ENCODE peak calls at places on chromosomes 11 and 22, in four cellular contexts. X is mesendoderm, S is fibroblast of lung, Z is endodermal cell. Y is an unnamed sample.

GRCh38 chr11:76901144-76901543 is 40.4 kb downstream of the ACER3 start:
- DNase-seq in X (no peak), S (no peak), Z (no peak), Y (no peak)

GRCh38 chr11:14218728-14219127 is 140.3 kb downstream of the RRAS2 start:
- DNase-seq in X (no peak), S (no peak), Z (no peak), Y (no peak)

GRCh38 chr11:107496011-107496410 is 38.4 kb upstream of the CWF19L2 start:
- DNase-seq in X (no peak), S (peak), Z (no peak), Y (peak)

GRCh38 chr11:87255589-87255988 is 217.9 kb downstream of the TMEM135 start:
- DNase-seq in X (no peak), S (no peak), Z (no peak), Y (no peak)

GRCh38 chr11:76588455-76589325 is 81.9 kb downstream of the LRRC32 start:
- DNase-seq in X (no peak), S (no peak), Z (peak), Y (peak)

GRCh38 chr11:76807206-76807875 is 24.2 kb downstream of the TSKU start:
- DNase-seq in X (peak), S (peak), Z (peak), Y (peak)

GRCh38 chr11:95444309-95445202 is 213.6 kb upstream of the SESN3 start:
- DNase-seq in X (no peak), S (no peak), Z (no peak), Y (no peak)

GRCh38 chr11:103078710-103079109 is 13.2 kb downstream of the DCUN1D5 start:
- DNase-seq in X (no peak), S (no peak), Z (no peak), Y (no peak)

GRCh38 chr11:114625294-114625693 is 29.7 kb upstream of the NXPE4 start:
- DNase-seq in X (no peak), S (no peak), Z (no peak), Y (no peak)

GRCh38 chr11:10601722-10602281 is 33.3 kb upstream of the LYVE1 start:
- DNase-seq in X (no peak), S (no peak), Z (no peak), Y (no peak)

GRCh38 chr11:120634706-120635105 is 123.2 kb downstream of the GRIK4 start:
- DNase-seq in X (no peak), S (no peak), Z (no peak), Y (no peak)

GRCh38 chr11:62001450-62002178 is 34.2 kb upstream of the FTH1 start:
- DNase-seq in X (no peak), S (peak), Z (no peak), Y (no peak)

GRCh38 chr22:22995166-22995565 is 75.2 kb upstream of the GNAZ start:
- DNase-seq in X (no peak), S (no peak), Z (no peak), Y (no peak)

GRCh38 chr11:118912742-118913410 is 12.8 kb downstream of the BCL9L start:
- DNase-seq in X (peak), S (no peak), Z (no peak), Y (peak)

GRCh38 chr11:90639687-90640086 is 416.8 kb upstream of the CHORDC1 start:
- DNase-seq in X (peak), S (peak), Z (peak), Y (no peak)

GRCh38 chr11:66904055-66904454 is 47.2 kb downstream of the LRFN4 start:
- DNase-seq in X (peak), S (peak), Z (no peak), Y (no peak)

GRCh38 chr11:16893456-16894076 is 120.6 kb downstream of the PLEKHA7 start:
- DNase-seq in X (peak), S (no peak), Z (peak), Y (no peak)

GRCh38 chr22:33404723-33405122 is 346.5 kb upstream of the SYN3 start:
- DNase-seq in X (no peak), S (no peak), Z (no peak), Y (no peak)

GRCh38 chr11:257766-258493 is 20.3 kb upstream of the NLRP6 start:
- DNase-seq in X (no peak), S (no peak), Z (no peak), Y (no peak)

GRCh38 chr11:12225046-12225739 is 114.8 kb downstream of the MICAL2 start:
- DNase-seq in X (no peak), S (no peak), Z (no peak), Y (no peak)

GRCh38 chr11:68021167-68021787 is 9.2 kb upstream of the NDUFS8 start:
- DNase-seq in X (no peak), S (no peak), Z (peak), Y (no peak)

GRCh38 chr11:79266391-79266790 is 174.4 kb downstream of the TENM4 start:
- DNase-seq in X (peak), S (no peak), Z (no peak), Y (no peak)

GRCh38 chr11:92199991-92200390 is 24.6 kb upstream of the FAT3 start:
- DNase-seq in X (peak), S (no peak), Z (no peak), Y (no peak)

GRCh38 chr11:109435121-109435742 is 13.2 kb downstream of the C11orf87 start:
- DNase-seq in X (no peak), S (no peak), Z (no peak), Y (no peak)

GRCh38 chr11:117220999-117221774 is 10.7 kb downstream of the PCSK7 start:
- DNase-seq in X (no peak), S (peak), Z (no peak), Y (no peak)

GRCh38 chr11:120633630-120634374 is 122.3 kb downstream of the GRIK4 start:
- DNase-seq in X (peak), S (no peak), Z (no peak), Y (no peak)

GRCh38 chr22:50306753-50307749 is at the start of gene PLXNB2:
- DNase-seq in X (peak), S (peak), Z (peak), Y (peak)

GRCh38 chr11:35352107-35352888 is 67.1 kb downstream of the SLC1A2 start:
- DNase-seq in X (no peak), S (peak), Z (no peak), Y (no peak)

GRCh38 chr11:23473782-23474181 is 613.5 kb upstream of the CCDC179 start:
- DNase-seq in X (no peak), S (no peak), Z (no peak), Y (no peak)

GRCh38 chr11:67392182-67392715 is 463 bp downstream of the RAD9A start:
- DNase-seq in X (no peak), S (no peak), Z (no peak), Y (peak)

GRCh38 chr11:18394928-18395734 is 768 bp downstream of the LDHA start:
- DNase-seq in X (peak), S (peak), Z (peak), Y (peak)

DNA sequence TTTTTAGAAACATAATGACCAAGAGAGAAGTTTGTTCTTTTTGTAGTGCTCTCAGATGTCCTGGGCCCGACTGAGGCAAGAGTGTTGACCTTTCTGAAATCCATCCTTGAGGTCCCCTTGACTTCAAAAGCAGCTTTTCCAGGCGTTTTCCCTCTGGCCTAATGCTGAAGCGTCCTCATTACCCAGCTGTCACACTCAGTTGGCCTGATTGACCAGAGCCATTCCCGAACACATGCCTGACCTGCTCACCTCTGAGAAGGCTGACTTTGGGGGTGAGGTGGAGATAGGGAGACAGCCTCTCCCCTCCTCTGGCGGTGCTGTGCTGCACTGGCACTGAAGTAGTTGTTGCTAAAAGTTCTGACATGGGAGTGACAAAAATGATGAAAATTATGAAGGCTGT is 66.9 kb downstream of the ALX4 start:
- DNase-seq in X (peak), S (no peak), Z (peak), Y (peak)
- H3K9ac ChIP-seq in X (no peak), S (no peak), Z (no peak), Y (no peak)

DNA sequence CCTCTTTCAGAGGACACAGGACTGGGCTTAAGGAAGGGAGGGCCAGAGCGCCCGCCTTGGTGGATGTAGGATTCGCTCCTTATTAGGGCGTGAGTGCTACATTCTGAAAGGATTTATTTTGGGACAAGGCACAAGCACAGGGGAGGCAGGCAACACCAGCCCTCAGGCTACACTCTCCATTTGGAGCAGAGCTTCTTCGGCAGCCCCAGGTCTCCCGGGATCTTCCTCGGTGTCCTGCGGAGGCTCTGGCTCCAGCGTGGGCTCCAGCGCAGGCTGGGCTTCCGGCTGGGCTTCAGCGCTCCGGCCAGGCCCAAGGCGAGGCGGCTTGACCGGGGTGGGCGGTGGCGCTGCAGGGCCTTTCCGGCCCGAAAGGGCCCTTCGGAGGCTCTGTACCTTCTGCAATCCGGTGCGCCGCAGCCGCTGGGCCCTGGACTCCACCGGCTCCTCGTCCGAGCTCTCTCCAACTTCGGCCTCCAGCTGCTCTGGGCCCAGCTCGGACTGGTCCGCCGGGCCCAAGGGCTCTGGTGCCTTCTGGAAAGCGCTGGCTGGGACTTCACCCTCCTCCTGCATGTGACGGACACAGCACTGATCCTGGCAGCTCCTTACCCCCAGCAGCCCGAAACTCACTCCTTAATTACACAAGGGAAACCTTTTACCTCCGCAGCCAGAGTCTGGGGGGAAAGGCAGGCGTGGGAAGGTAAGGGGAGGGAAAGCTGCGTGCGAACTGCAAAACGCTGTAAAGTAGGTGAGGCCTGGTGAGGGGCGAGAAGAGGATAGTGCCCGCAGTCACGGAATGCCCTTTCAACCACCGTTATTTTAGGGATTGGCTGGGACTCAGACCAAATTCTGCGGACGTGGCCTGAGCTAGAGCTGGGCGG is 1.1 kb downstream of the CAVIN3 start:
- DNase-seq in X (peak), S (peak), Z (peak), Y (no peak)
- H3K9ac ChIP-seq in X (peak), S (peak), Z (peak), Y (peak)

DNA sequence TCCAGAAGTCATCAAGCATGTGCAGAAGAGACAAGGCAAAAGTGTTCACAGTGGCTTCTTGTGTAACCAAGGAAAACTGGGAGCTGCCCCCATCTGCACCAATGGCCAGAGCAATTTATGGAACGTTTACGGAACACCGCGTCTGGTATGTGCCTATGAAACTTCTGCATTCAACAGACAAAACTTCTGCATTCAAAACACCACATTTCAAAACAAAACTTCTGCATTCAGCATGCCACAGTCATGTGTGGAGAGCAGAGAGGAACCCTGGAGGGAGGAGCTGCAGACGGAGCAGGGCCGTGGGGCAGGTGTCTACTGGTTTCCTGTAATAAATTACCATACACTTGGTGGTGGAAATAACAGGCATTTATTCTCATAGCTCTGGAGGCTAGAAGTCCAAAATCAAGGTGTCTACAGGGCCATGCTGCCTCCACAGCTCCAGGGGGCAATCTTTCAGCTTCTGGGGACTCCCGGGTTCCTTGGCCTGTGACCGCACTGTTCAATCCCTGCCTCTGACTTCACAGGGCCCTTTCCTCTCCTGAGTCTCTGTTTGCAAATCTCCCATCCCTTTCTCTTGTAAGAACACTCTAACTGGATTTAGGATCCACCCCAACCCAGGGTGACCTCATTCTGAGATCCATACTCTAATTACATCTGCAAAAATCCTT is 32.2 kb downstream of the RPL3 start:
- DNase-seq in X (no peak), S (peak), Z (no peak), Y (peak)
- H3K9ac ChIP-seq in X (no peak), S (no peak), Z (no peak), Y (no peak)

GRCh38 chr11:1260023-1260501 is 37.2 kb downstream of the MUC5B start:
- DNase-seq in X (peak), S (peak), Z (peak), Y (peak)

GRCh38 chr11:1260620-1261019 is 37.8 kb downstream of the MUC5B start:
- DNase-seq in X (no peak), S (no peak), Z (no peak), Y (no peak)

GRCh38 chr11:1261241-1262071 is 38.6 kb downstream of the MUC5B start:
- DNase-seq in X (no peak), S (no peak), Z (no peak), Y (no peak)

GRCh38 chr11:1262172-1263006 is 39.5 kb downstream of the MUC5B start:
- DNase-seq in X (peak), S (peak), Z (peak), Y (peak)

GRCh38 chr11:1263036-1263435 is 40.2 kb downstream of the MUC5B start:
- DNase-seq in X (no peak), S (no peak), Z (no peak), Y (no peak)
- H3K9ac ChIP-seq in X (peak), S (no peak), Z (no peak), Y (peak)

DNA sequence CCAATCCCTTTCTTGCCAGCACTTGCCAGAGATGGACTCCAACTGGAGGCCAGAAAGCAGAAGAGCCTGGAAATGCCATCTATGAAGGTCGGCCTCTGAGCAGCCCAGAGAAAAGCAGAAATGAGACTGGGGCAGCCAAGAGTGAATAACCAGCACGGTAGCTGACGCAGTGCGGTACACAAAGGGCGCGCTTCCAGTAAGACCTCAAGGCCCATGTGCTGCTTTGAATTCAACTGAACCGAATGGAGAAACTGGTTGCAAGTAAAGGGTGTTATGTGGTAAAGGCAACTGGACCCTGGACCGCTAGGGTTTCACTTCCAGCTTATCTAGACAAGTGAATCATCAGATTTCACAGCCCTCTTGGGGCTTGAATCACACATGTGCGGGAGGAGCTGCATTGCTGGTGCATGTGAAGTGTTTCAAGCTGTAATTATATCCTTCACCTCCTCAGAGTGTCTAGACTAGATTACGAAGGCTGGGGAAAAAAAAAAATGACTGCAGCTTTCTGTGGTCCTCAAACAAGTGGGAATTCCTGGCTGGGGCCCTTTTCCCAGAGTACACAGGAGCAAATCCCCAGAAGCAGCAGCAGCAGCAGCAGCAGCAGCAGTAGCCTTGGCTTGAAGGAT is 128.9 kb downstream of the CCDC34 start:
- DNase-seq in X (no peak), S (peak), Z (no peak), Y (peak)
- H3K9ac ChIP-seq in X (no peak), S (no peak), Z (no peak), Y (peak)

GRCh38 chr22:37777122-37777687 is 30.5 kb upstream of the GCAT start:
- DNase-seq in X (peak), S (peak), Z (no peak), Y (peak)
- H3K9ac ChIP-seq in X (no peak), S (no peak), Z (no peak), Y (no peak)

DNA sequence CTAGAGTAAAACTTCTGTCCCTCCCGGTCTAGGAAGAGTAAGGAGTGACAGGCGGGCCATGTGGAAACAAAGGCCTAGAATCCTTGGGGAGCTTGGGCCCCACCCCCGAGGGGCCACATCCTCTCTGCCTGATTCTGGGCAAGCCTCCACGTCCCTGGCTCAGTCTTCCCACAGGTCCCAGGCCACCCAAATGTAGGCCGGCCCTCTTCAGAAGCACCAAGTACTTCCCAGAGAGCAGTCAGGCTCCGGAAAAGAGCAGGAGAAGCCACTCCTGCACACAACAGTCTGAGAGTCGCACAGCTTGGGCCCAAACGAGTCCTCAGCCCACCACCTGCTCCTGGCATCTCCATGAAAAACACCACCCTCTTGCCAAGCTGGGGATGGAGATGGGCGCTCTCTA is 15.5 kb downstream of the EHD1 start:
- DNase-seq in X (no peak), S (peak), Z (no peak), Y (no peak)
- H3K9ac ChIP-seq in X (no peak), S (peak), Z (no peak), Y (peak)

DNA sequence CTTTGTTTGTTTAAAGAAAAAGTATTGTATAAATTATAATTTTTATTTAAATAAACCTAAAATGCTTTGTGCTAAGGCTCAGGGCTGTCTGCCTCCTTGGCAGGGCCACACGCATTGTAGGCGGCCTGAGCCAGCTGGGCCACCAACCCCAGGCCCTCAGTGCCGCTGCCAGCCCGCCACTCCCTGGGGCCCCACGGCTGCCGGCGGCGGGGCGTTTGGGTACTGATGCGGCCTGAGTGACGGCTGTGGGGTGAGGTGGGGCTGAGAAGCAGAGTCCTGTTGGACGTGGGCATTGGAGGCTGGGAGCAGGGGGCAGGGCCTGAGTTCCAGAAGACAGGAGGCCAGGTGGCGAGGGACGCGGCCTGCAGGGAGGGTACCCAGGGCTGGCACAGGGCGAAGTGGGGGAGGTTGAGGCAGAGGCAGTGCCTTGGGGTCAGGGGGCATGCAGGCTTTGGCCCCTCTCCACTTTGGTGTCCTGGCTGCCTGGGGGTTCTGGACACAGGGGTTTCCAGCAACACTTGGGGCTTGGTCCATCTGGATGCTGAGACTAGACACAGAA is 58.3 kb downstream of the CERK start:
- DNase-seq in X (no peak), S (no peak), Z (no peak), Y (no peak)
- H3K9ac ChIP-seq in X (no peak), S (no peak), Z (no peak), Y (peak)

GRCh38 chr11:111633248-111633647 is 31.0 kb downstream of the SIK2 start:
- DNase-seq in X (no peak), S (no peak), Z (no peak), Y (no peak)

GRCh38 chr11:111634981-111635705 is 32.9 kb downstream of the SIK2 start:
- DNase-seq in X (no peak), S (peak), Z (no peak), Y (no peak)

GRCh38 chr11:111635706-111636045 is 33.4 kb downstream of the SIK2 start:
- DNase-seq in X (no peak), S (peak), Z (no peak), Y (no peak)

GRCh38 chr11:111632798-111633197 is 30.5 kb downstream of the SIK2 start:
- DNase-seq in X (no peak), S (no peak), Z (no peak), Y (no peak)

DNA sequence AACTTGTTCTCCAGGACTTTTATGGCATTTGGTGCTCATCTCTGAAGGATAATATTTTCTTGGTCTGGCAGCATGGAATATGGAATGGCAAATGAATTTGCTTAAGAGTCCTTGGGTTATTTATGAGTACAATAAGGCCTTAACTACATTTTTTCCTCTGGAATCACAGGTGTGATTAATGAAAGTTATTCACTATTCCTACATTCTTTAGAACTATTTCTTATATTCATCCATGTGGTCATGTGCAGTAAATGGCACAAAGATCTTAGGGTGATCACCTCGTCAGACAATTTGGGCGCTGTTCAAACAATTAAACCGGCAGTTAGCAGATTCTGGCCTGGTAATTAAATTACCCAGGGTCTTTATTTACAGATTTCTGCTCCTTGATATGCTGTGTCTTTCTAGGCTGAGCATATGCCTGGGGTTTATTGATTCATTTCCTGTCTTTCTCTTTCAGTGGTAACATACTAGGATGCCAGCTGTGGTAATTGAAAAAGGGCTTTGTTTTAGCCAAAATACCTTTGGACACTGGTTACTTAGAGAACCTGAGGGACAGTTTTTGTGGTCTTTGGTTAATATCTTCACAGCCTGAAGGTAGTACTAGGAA is 31.6 kb downstream of the SIK2 start:
- DNase-seq in X (no peak), S (no peak), Z (no peak), Y (no peak)
- H3K9ac ChIP-seq in X (no peak), S (no peak), Z (no peak), Y (no peak)